ENCODE peak calls at places on chromosome 1, in four cellular contexts. C is omental fat pad, L is breast epithelium, X is AG09309. I is an unnamed sample.

GRCh38 chr1:30668026-30668425 is 55.4 kb downstream of the MATN1 start:
- DNase-seq in C (no peak), L (no peak), X (no peak), I (no peak)

GRCh38 chr1:20233394-20233793 is 47.1 kb upstream of the PLA2G2C start:
- DNase-seq in C (no peak), L (no peak), X (no peak), I (no peak)

GRCh38 chr1:212827831-212828278 is 19.6 kb downstream of the SPATA45 start:
- DNase-seq in C (no peak), L (no peak), X (no peak), I (no peak)

GRCh38 chr1:210692796-210693195 is 364.1 kb downstream of the HHAT start:
- DNase-seq in C (no peak), L (no peak), X (no peak), I (no peak)

GRCh38 chr1:55071477-55071876 is 32.1 kb downstream of the PCSK9 start:
- DNase-seq in C (no peak), L (no peak), X (no peak), I (no peak)

GRCh38 chr1:229889031-229889517 is 178.0 kb upstream of the GALNT2 start:
- DNase-seq in C (no peak), L (no peak), X (no peak), I (no peak)

GRCh38 chr1:3922201-3922725 is 22.2 kb upstream of the C1orf174 start:
- DNase-seq in C (no peak), L (no peak), X (no peak), I (no peak)

GRCh38 chr1:230842801-230843200 is 25.5 kb downstream of the C1orf198 start:
- DNase-seq in C (no peak), L (no peak), X (no peak), I (no peak)

GRCh38 chr1:168774241-168774640 is 45.2 kb upstream of the DPT start:
- DNase-seq in C (no peak), L (no peak), X (no peak), I (no peak)

GRCh38 chr1:194568610-194569009 is 1382.2 kb upstream of the B3GALT2 start:
- DNase-seq in C (no peak), L (no peak), X (no peak), I (no peak)

GRCh38 chr1:207966521-207966920 is 55.6 kb upstream of the CD34 start:
- DNase-seq in C (no peak), L (no peak), X (no peak), I (no peak)

GRCh38 chr1:25876693-25877077 is 1.2 kb upstream of the PAQR7 start:
- DNase-seq in C (no peak), L (no peak), X (no peak), I (no peak)

DNA sequence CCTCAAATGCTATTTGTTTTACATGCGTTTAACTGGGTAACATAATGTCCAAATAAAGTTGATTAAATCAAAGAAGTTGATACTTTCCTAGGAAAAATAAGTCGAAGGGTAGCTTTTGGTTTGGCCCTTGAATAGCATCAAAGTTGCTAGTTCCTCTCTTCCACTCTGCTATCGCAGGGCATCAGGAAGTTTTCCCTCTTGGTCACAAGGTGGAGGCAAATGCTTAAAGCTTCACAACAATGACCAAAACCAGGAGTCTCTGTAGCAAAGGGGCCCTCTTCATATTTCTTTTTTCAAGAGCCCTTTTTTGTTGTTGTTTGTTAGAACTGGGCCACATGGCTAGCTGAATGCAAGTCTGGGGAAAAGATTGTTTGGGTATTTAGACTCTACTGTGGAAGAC is 668.4 kb downstream of the KCNT2 start:
- DNase-seq in C (no peak), L (no peak), X (no peak), I (no peak)
- TF ChIP-seq CTCF in C (no peak), L (no peak), X (no peak), I (peak)

DNA sequence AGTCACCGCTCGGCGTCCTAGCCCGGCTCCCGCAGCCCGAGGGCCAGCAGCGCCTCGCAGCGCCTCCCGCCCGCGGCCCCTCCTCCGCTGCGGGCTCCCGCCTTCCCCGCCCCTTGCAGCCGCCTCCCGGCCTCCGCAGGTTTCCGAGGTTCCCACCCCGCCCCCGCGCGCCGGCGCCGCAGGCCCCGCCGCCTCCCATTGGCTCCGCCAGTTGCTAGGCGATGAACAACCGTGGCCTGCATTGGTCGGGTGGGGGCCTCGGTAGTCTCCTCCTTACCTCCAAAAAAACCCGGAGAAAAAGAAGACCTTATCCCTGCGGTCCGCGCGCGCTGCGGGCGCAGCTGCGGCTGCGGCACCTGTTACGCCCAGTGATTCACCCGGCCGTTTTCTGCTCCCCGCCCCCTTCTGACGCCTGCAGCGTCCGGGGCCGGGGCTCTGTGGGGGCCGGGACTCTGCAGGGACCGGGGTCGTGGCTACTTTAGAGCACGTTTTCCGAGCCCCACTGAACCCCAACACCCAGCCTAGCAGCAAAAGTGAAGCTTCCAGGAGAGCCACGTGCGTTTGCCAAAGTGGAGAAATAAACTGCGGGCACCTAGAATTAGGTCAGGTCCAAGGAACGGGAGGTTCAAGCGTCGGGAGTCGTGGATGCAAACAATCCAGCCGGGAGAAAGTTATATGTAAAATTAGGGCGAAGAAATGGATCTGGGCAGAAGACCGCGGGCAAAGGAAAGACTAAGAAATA is at the start of gene SSX2IP:
- DNase-seq in C (peak), L (peak), X (peak), I (peak)
- TF ChIP-seq CTCF in C (no peak), L (no peak), X (no peak), I (no peak)

GRCh38 chr1:108831225-108831624 is 25.7 kb downstream of the AKNAD1 start:
- DNase-seq in C (no peak), L (no peak), X (no peak), I (no peak)

GRCh38 chr1:108828074-108828961 is 28.6 kb downstream of the AKNAD1 start:
- DNase-seq in C (peak), L (peak), X (peak), I (no peak)

GRCh38 chr1:108829498-108829916 is 27.4 kb downstream of the AKNAD1 start:
- DNase-seq in C (no peak), L (no peak), X (no peak), I (no peak)

GRCh38 chr1:108830119-108831008 is 26.5 kb downstream of the AKNAD1 start:
- DNase-seq in C (peak), L (peak), X (peak), I (no peak)

DNA sequence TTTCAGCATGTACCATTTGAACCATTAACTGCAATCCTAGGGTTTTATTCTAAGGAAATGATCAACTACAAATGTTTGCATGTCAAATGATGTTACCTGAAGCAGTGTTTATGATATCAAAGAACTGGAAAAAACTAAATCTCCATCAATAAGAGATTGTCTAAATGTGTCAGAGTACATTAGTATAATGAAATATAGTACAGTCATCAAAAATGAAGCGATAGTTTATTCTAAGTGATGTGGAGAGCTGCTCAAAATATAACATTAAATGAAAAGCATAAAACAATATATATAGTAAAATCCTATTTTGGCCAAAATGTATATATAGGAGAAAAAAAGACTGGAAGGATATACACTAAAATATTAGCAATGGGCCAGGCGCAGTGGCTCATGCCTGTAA is 24.0 kb downstream of the AKNAD1 start:
- DNase-seq in C (no peak), L (no peak), X (no peak), I (no peak)
- TF ChIP-seq CTCF in C (no peak), L (no peak), X (no peak), I (no peak)

GRCh38 chr1:83497563-83497962 is 501.4 kb downstream of the TTLL7 start:
- DNase-seq in C (no peak), L (no peak), X (no peak), I (no peak)
- TF ChIP-seq CTCF in C (no peak), L (no peak), X (peak), I (peak)

DNA sequence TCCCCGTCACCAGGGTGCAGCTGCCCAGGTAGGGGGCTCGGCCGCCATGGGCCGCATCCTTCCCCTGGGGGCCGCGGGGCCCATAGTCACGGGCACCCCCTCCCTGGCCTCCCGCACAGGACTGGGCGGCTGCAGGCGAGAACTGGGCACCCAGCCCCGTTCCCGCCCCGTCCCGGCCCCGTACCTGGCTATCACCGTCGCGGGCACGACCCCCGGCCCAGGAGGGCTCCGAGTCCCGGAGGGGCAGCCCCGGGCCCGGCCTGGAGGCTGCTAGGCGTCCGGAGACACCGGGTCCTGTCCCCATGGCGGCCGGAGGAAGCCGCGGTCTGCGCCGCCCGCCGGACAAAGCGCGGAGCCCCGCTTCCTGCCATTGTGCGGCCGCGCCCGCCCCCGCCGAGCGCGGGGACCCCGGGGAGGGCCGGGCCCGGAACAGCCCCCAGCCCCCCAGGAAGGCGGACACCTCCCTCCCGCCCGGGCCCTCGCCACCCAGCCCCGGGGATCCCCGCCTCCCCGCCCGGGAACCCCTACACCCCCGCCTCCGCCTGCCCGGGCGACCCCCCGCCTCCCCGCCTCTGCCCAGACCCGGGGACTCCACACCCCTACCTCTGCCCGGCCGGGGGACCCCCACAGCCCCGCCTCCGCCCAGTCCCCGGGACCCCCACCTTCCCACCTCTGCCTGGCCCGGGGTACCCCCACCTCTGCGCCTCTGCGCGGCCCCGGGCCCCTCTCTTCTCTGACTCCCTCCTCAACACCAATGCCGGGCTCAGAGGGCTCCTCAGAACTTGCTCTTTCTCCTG is 6.1 kb downstream of the PLEKHG5 start:
- DNase-seq in C (no peak), L (no peak), X (no peak), I (no peak)
- TF ChIP-seq CTCF in C (no peak), L (no peak), X (no peak), I (no peak)